ENCODE peak calls at places on chromosome 21, in nine cellular contexts. J is stimulated activated CD8-positive, alpha-beta memory T cell treated with anti-CD3 and anti-CD28 coated beads, Interleukin-4, amount 100 ng/mL, for 4 hours; F is CD8-positive, alpha-beta memory T cell; S is C1 segment of cervical spinal cord; D is thoracic aorta; Z is iPS DF 19.7; G is retina; W is AG10803; X is HT1080. C is an unnamed sample.

GRCh38 chr21:40881767-40882166 is 34.8 kb upstream of the DSCAM start:
- DNase-seq in J (no peak), F (no peak), S (no peak), D (no peak), Z (no peak), G (no peak), W (no peak), X (no peak), C (no peak)

GRCh38 chr21:39938086-39938611 is 70.9 kb downstream of the PCP4 start:
- DNase-seq in J (no peak), F (no peak), S (no peak), D (no peak), Z (no peak), G (no peak), W (no peak), X (no peak), C (no peak)

GRCh38 chr21:45802425-45802824 is 158.9 kb downstream of the PCBP3 start:
- DNase-seq in J (no peak), F (no peak), S (no peak), D (no peak), Z (no peak), G (peak; percentile 37), W (no peak), X (no peak), C (no peak)

GRCh38 chr21:15768045-15768601 is 38.3 kb downstream of the USP25 start:
- DNase-seq in J (no peak), F (no peak), S (no peak), D (no peak), Z (no peak), G (no peak), W (no peak), X (no peak), C (no peak)

GRCh38 chr21:42236014-42236413 is 17.1 kb downstream of the ABCG1 start:
- DNase-seq in J (no peak), F (no peak), S (no peak), D (no peak), Z (no peak), G (no peak), W (no peak), X (no peak), C (no peak)

GRCh38 chr21:31872452-31873274 is at the start of gene HUNK:
- DNase-seq in J (no peak), F (no peak), S (no peak), D (no peak), Z (no peak), G (peak; percentile 92), W (peak; percentile 56), X (no peak), C (no peak)

GRCh38 chr21:38221594-38221993 is 35.2 kb upstream of the KCNJ15 start:
- DNase-seq in J (no peak), F (no peak), S (no peak), D (no peak), Z (no peak), G (no peak), W (peak; percentile 56), X (no peak), C (no peak)

GRCh38 chr21:44333701-44334636 is 5.2 kb downstream of the CFAP410 start:
- DNase-seq in J (no peak), F (no peak), S (no peak), D (no peak), Z (no peak), G (no peak), W (no peak), X (no peak), C (no peak)

GRCh38 chr21:44078411-44078981 is 28.7 kb upstream of the PWP2 start:
- DNase-seq in J (no peak), F (no peak), S (no peak), D (no peak), Z (peak; percentile 15), G (no peak), W (no peak), X (no peak), C (no peak)

GRCh38 chr21:35358008-35358407 is 308.9 kb upstream of the RUNX1 start:
- DNase-seq in J (no peak), F (no peak), S (no peak), D (no peak), Z (no peak), G (no peak), W (no peak), X (no peak), C (no peak)

GRCh38 chr21:29499734-29500343 is 201.1 kb downstream of the BACH1 start:
- DNase-seq in J (no peak), F (no peak), S (no peak), D (no peak), Z (peak; percentile 47), G (no peak), W (peak; percentile 29), X (peak; percentile 81), C (peak; percentile 37)

GRCh38 chr21:24290151-24290833 is 1317.0 kb downstream of the MRPL39 start:
- DNase-seq in J (no peak), F (no peak), S (no peak), D (no peak), Z (no peak), G (no peak), W (no peak), X (peak; percentile 15), C (no peak)

GRCh38 chr21:15421947-15422346 is 307.8 kb upstream of the USP25 start:
- DNase-seq in J (no peak), F (no peak), S (no peak), D (no peak), Z (no peak), G (no peak), W (no peak), X (no peak), C (no peak)

GRCh38 chr21:28235169-28235892 is 757.3 kb downstream of the LTN1 start:
- DNase-seq in J (no peak), F (no peak), S (no peak), D (no peak), Z (peak; percentile 5), G (no peak), W (no peak), X (peak; percentile 1), C (no peak)

GRCh38 chr21:45508607-45509565 is 33.4 kb downstream of the SLC19A1 start:
- DNase-seq in J (no peak), F (no peak), S (no peak), D (no peak), Z (no peak), G (no peak), W (no peak), X (no peak), C (peak; percentile 67)

GRCh38 chr21:17688912-17689874 is 76.5 kb upstream of the BTG3 start:
- DNase-seq in J (peak; percentile 24), F (peak; percentile 6), S (peak; percentile 9), D (no peak), Z (no peak), G (no peak), W (no peak), X (peak; percentile 72), C (peak; percentile 36)

GRCh38 chr21:41601573-41602371 is 93.8 kb upstream of the TMPRSS2 start:
- DNase-seq in J (no peak), F (no peak), S (no peak), D (no peak), Z (no peak), G (no peak), W (peak; percentile 44), X (no peak), C (no peak)

GRCh38 chr21:36929622-36930021 is 36.8 kb downstream of the HLCS start:
- DNase-seq in J (no peak), F (no peak), S (no peak), D (no peak), Z (no peak), G (no peak), W (peak; percentile 11), X (peak; percentile 4), C (no peak)

C was measured in K562.